ENCODE peak calls at places on chromosomes 7 and 10, in nine cellular contexts. One of them, this sample, is unnamed.

GRCh38 chr7:27922907-27923306 is 182.9 kb downstream of the TAX1BP1 start:
- DNase-seq in RWPE1: no peak
- DNase-seq in OCI-LY7: peak; percentile 89
- DNase-seq in brain microvascular endothelial cell: no peak
- DNase-seq in GM20000: peak; percentile 37
- DNase-seq in AG09309: no peak
- DNase-seq in GM13976: peak; percentile 33
- DNase-seq in ovary: no peak
- DNase-seq in spleen: no peak
- DNase-seq in this sample: no peak

GRCh38 chr7:33248663-33249062 is 119.3 kb downstream of the BBS9 start:
- DNase-seq in RWPE1: no peak
- DNase-seq in OCI-LY7: no peak
- DNase-seq in brain microvascular endothelial cell: no peak
- DNase-seq in GM20000: no peak
- DNase-seq in AG09309: no peak
- DNase-seq in GM13976: no peak
- DNase-seq in ovary: no peak
- DNase-seq in spleen: no peak
- DNase-seq in this sample: no peak

GRCh38 chr7:113636727-113637421 is 281.9 kb downstream of the PPP1R3A start:
- DNase-seq in RWPE1: peak; percentile 73
- DNase-seq in OCI-LY7: no peak
- DNase-seq in brain microvascular endothelial cell: peak; percentile 71
- DNase-seq in GM20000: no peak
- DNase-seq in AG09309: no peak
- DNase-seq in GM13976: no peak
- DNase-seq in ovary: no peak
- DNase-seq in spleen: no peak
- DNase-seq in this sample: no peak

GRCh38 chr7:66970310-66970709 is 25.1 kb downstream of the SBDS start:
- DNase-seq in RWPE1: no peak
- DNase-seq in OCI-LY7: no peak
- DNase-seq in brain microvascular endothelial cell: no peak
- DNase-seq in GM20000: no peak
- DNase-seq in AG09309: no peak
- DNase-seq in GM13976: no peak
- DNase-seq in ovary: no peak
- DNase-seq in spleen: peak; percentile 30
- DNase-seq in this sample: peak; percentile 45

GRCh38 chr10:128186959-128187787 is 61.0 kb upstream of the MKI67 start:
- DNase-seq in RWPE1: no peak
- DNase-seq in OCI-LY7: no peak
- DNase-seq in brain microvascular endothelial cell: no peak
- DNase-seq in GM20000: no peak
- DNase-seq in AG09309: no peak
- DNase-seq in GM13976: no peak
- DNase-seq in ovary: no peak
- DNase-seq in spleen: no peak
- DNase-seq in this sample: no peak

GRCh38 chr10:103451871-103452713 is at the start of gene CALHM2:
- DNase-seq in RWPE1: no peak
- DNase-seq in OCI-LY7: no peak
- DNase-seq in brain microvascular endothelial cell: peak; percentile 47
- DNase-seq in GM20000: peak; percentile 91
- DNase-seq in AG09309: no peak
- DNase-seq in GM13976: peak; percentile 92
- DNase-seq in ovary: peak; percentile 81
- DNase-seq in spleen: peak; percentile 92
- DNase-seq in this sample: peak; percentile 72

GRCh38 chr7:107233981-107234380 is 65.2 kb downstream of the HBP1 start:
- DNase-seq in RWPE1: no peak
- DNase-seq in OCI-LY7: no peak
- DNase-seq in brain microvascular endothelial cell: no peak
- DNase-seq in GM20000: no peak
- DNase-seq in AG09309: no peak
- DNase-seq in GM13976: no peak
- DNase-seq in ovary: no peak
- DNase-seq in spleen: no peak
- DNase-seq in this sample: no peak

GRCh38 chr7:40058027-40058426 is 76.4 kb downstream of the MPLKIP start:
- DNase-seq in RWPE1: no peak
- DNase-seq in OCI-LY7: no peak
- DNase-seq in brain microvascular endothelial cell: no peak
- DNase-seq in GM20000: no peak
- DNase-seq in AG09309: no peak
- DNase-seq in GM13976: no peak
- DNase-seq in ovary: no peak
- DNase-seq in spleen: no peak
- DNase-seq in this sample: no peak

GRCh38 chr10:109218207-109218606 is 705.1 kb downstream of the XPNPEP1 start:
- DNase-seq in RWPE1: no peak
- DNase-seq in OCI-LY7: no peak
- DNase-seq in brain microvascular endothelial cell: no peak
- DNase-seq in GM20000: no peak
- DNase-seq in AG09309: no peak
- DNase-seq in GM13976: no peak
- DNase-seq in ovary: no peak
- DNase-seq in spleen: no peak
- DNase-seq in this sample: no peak

GRCh38 chr10:74981831-74982633 is 129.4 kb upstream of the SAMD8 start:
- DNase-seq in RWPE1: no peak
- DNase-seq in OCI-LY7: no peak
- DNase-seq in brain microvascular endothelial cell: no peak
- DNase-seq in GM20000: no peak
- DNase-seq in AG09309: no peak
- DNase-seq in GM13976: no peak
- DNase-seq in ovary: no peak
- DNase-seq in spleen: no peak
- DNase-seq in this sample: no peak

GRCh38 chr10:133481086-133481643 is 27.4 kb downstream of the SCART1 start:
- DNase-seq in RWPE1: no peak
- DNase-seq in OCI-LY7: no peak
- DNase-seq in brain microvascular endothelial cell: no peak
- DNase-seq in GM20000: no peak
- DNase-seq in AG09309: no peak
- DNase-seq in GM13976: no peak
- DNase-seq in ovary: no peak
- DNase-seq in spleen: no peak
- DNase-seq in this sample: no peak

GRCh38 chr7:140696024-140696678 is 357 bp upstream of the NDUFB2 start:
- DNase-seq in RWPE1: peak; percentile 92
- DNase-seq in OCI-LY7: peak; percentile 91
- DNase-seq in brain microvascular endothelial cell: peak; percentile 90
- DNase-seq in GM20000: peak; percentile 94
- DNase-seq in AG09309: peak; percentile 49
- DNase-seq in GM13976: peak; percentile 96
- DNase-seq in ovary: peak; percentile 98
- DNase-seq in spleen: peak; percentile 73
- DNase-seq in this sample: peak; percentile 95

GRCh38 chr10:96229568-96230030 is 41.8 kb downstream of the BLNK start:
- DNase-seq in RWPE1: peak; percentile 68
- DNase-seq in OCI-LY7: peak; percentile 91
- DNase-seq in brain microvascular endothelial cell: peak; percentile 68
- DNase-seq in GM20000: peak; percentile 61
- DNase-seq in AG09309: peak; percentile 13
- DNase-seq in GM13976: peak; percentile 83
- DNase-seq in ovary: peak; percentile 54
- DNase-seq in spleen: peak; percentile 93
- DNase-seq in this sample: peak; percentile 89

GRCh38 chr10:94279835-94280709 is 82.7 kb downstream of the NOC3L start:
- DNase-seq in RWPE1: peak; percentile 48
- DNase-seq in OCI-LY7: peak; percentile 57
- DNase-seq in brain microvascular endothelial cell: peak; percentile 38
- DNase-seq in GM20000: peak; percentile 63
- DNase-seq in AG09309: no peak
- DNase-seq in GM13976: peak; percentile 36
- DNase-seq in ovary: no peak
- DNase-seq in spleen: peak; percentile 86
- DNase-seq in this sample: peak; percentile 82

GRCh38 chr7:84339306-84339705 is 144.7 kb upstream of the SEMA3A start:
- DNase-seq in RWPE1: no peak
- DNase-seq in OCI-LY7: no peak
- DNase-seq in brain microvascular endothelial cell: no peak
- DNase-seq in GM20000: no peak
- DNase-seq in AG09309: no peak
- DNase-seq in GM13976: no peak
- DNase-seq in ovary: no peak
- DNase-seq in spleen: no peak
- DNase-seq in this sample: no peak

DNA sequence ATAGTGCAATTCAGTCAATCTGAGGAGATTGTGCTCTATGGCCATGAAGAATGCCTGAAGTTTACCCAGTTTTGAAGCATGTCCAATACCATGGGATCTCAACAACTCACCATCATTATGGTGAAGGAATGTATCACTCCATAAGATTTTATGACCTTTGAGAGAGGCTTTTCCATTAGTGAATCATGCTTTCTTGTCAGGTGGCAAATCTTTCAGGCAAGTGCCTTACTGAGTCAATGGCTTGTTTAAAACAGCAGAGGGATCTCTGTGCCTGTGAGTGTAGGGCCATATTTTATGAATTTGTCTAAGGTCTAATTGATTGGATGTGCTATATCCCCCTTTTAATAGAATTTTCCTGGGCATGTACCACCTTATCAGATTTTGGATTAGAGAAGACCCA is 131.5 kb downstream of the CCDC7 start:
- DNase-seq in RWPE1: no peak
- DNase-seq in OCI-LY7: no peak
- DNase-seq in brain microvascular endothelial cell: no peak
- DNase-seq in GM20000: no peak
- DNase-seq in AG09309: peak; percentile 1
- DNase-seq in GM13976: no peak
- DNase-seq in ovary: no peak
- DNase-seq in spleen: no peak
- DNase-seq in this sample: no peak
- TF ChIP-seq CTCF in RWPE1: no peak
- TF ChIP-seq CTCF in OCI-LY7: no peak
- TF ChIP-seq CTCF in brain microvascular endothelial cell: no peak
- TF ChIP-seq CTCF in GM20000: no peak
- TF ChIP-seq CTCF in AG09309: peak; percentile 12
- TF ChIP-seq CTCF in GM13976: no peak
- TF ChIP-seq CTCF in ovary: no peak
- TF ChIP-seq CTCF in spleen: no peak
- TF ChIP-seq CTCF in this sample: no peak

GRCh38 chr10:132311338-132311939 is 3.7 kb upstream of the STK32C start:
- DNase-seq in RWPE1: no peak
- DNase-seq in OCI-LY7: no peak
- DNase-seq in brain microvascular endothelial cell: no peak
- DNase-seq in GM20000: no peak
- DNase-seq in AG09309: no peak
- DNase-seq in GM13976: no peak
- DNase-seq in ovary: peak; percentile 20
- DNase-seq in spleen: peak; percentile 69
- DNase-seq in this sample: peak; percentile 79
- TF ChIP-seq CTCF in RWPE1: no peak
- TF ChIP-seq CTCF in OCI-LY7: no peak
- TF ChIP-seq CTCF in brain microvascular endothelial cell: no peak
- TF ChIP-seq CTCF in GM20000: no peak
- TF ChIP-seq CTCF in AG09309: no peak
- TF ChIP-seq CTCF in GM13976: no peak
- TF ChIP-seq CTCF in ovary: no peak
- TF ChIP-seq CTCF in spleen: no peak
- TF ChIP-seq CTCF in this sample: peak; percentile 23

DNA sequence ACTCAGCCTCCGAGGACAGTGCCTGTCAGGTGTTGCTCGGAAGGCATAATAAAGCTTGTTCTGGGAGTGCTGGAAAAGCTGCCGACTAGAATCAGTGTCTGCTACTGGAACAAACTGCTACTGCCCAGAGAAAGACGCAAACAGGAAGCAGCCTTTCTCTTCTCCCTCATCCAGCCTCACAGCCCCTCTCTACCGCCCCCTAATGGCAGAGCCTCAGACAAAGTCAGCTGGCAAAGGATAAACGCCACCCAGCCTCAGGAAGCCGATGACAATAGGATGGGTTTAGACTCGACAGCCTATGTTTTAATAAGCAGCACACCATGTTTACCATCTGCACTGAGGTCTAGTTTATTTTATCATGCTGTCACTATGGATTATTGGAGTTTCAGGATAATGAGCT is 169.5 kb upstream of the LYZL1 start:
- DNase-seq in RWPE1: peak; percentile 9
- DNase-seq in OCI-LY7: no peak
- DNase-seq in brain microvascular endothelial cell: no peak
- DNase-seq in GM20000: no peak
- DNase-seq in AG09309: no peak
- DNase-seq in GM13976: no peak
- DNase-seq in ovary: peak; percentile 71
- DNase-seq in spleen: no peak
- DNase-seq in this sample: peak; percentile 85
- TF ChIP-seq CTCF in RWPE1: no peak
- TF ChIP-seq CTCF in OCI-LY7: peak; percentile 66
- TF ChIP-seq CTCF in brain microvascular endothelial cell: peak; percentile 67
- TF ChIP-seq CTCF in GM20000: peak; percentile 7
- TF ChIP-seq CTCF in AG09309: peak; percentile 34
- TF ChIP-seq CTCF in GM13976: peak; percentile 30
- TF ChIP-seq CTCF in ovary: no peak
- TF ChIP-seq CTCF in spleen: peak; percentile 5
- TF ChIP-seq CTCF in this sample: peak; percentile 88

GRCh38 chr10:24393206-24393605 is 184.3 kb downstream of the KIAA1217 start:
- DNase-seq in RWPE1: no peak
- DNase-seq in OCI-LY7: no peak
- DNase-seq in brain microvascular endothelial cell: no peak
- DNase-seq in GM20000: no peak
- DNase-seq in AG09309: no peak
- DNase-seq in GM13976: no peak
- DNase-seq in ovary: no peak
- DNase-seq in spleen: no peak
- DNase-seq in this sample: no peak

GRCh38 chr10:24390746-24391145 is 181.8 kb downstream of the KIAA1217 start:
- DNase-seq in RWPE1: no peak
- DNase-seq in OCI-LY7: no peak
- DNase-seq in brain microvascular endothelial cell: no peak
- DNase-seq in GM20000: no peak
- DNase-seq in AG09309: peak; percentile 14
- DNase-seq in GM13976: no peak
- DNase-seq in ovary: no peak
- DNase-seq in spleen: no peak
- DNase-seq in this sample: no peak

GRCh38 chr10:24394479-24395190 is 185.7 kb downstream of the KIAA1217 start:
- DNase-seq in RWPE1: no peak
- DNase-seq in OCI-LY7: no peak
- DNase-seq in brain microvascular endothelial cell: no peak
- DNase-seq in GM20000: no peak
- DNase-seq in AG09309: no peak
- DNase-seq in GM13976: no peak
- DNase-seq in ovary: no peak
- DNase-seq in spleen: no peak
- DNase-seq in this sample: no peak

GRCh38 chr10:24397662-24398061 is 188.7 kb downstream of the KIAA1217 start:
- DNase-seq in RWPE1: no peak
- DNase-seq in OCI-LY7: no peak
- DNase-seq in brain microvascular endothelial cell: no peak
- DNase-seq in GM20000: no peak
- DNase-seq in AG09309: no peak
- DNase-seq in GM13976: no peak
- DNase-seq in ovary: no peak
- DNase-seq in spleen: no peak
- DNase-seq in this sample: no peak

DNA sequence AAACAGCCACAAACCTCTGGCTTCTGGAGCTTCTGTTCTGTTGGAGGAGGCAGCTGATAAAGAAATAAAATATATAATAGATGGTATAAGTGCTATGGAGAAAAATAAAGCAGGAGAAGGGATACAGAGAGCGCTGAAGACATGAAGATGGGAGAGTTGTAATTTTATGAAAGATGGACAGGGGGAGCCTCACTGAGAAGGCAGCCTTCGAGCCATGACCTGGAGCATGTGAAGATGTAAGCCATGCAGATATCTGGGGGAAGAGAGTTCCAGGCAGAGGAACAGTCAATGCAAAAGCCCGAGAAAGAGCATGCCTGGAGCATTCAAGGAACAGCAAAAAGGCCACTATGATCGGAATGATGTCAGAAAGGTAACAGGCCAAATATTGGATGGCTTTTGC is 187.5 kb downstream of the KIAA1217 start:
- DNase-seq in RWPE1: no peak
- DNase-seq in OCI-LY7: no peak
- DNase-seq in brain microvascular endothelial cell: no peak
- DNase-seq in GM20000: no peak
- DNase-seq in AG09309: no peak
- DNase-seq in GM13976: no peak
- DNase-seq in ovary: no peak
- DNase-seq in spleen: no peak
- DNase-seq in this sample: no peak
- TF ChIP-seq CTCF in RWPE1: no peak
- TF ChIP-seq CTCF in OCI-LY7: no peak
- TF ChIP-seq CTCF in brain microvascular endothelial cell: peak; percentile 45
- TF ChIP-seq CTCF in GM20000: no peak
- TF ChIP-seq CTCF in AG09309: peak; percentile 25
- TF ChIP-seq CTCF in GM13976: no peak
- TF ChIP-seq CTCF in ovary: no peak
- TF ChIP-seq CTCF in spleen: no peak
- TF ChIP-seq CTCF in this sample: peak; percentile 50